ENCODE peak calls at places on chromosomes 3 and 15, in five cellular contexts. One of them, this sample, is unnamed.

GRCh38 chr3:98114264-98114663 is 16.3 kb upstream of the OR5H1 start:
- DNase-seq in omental fat pad: no peak
- DNase-seq in heart left ventricle: no peak
- DNase-seq in RWPE2: no peak
- DNase-seq in psoas muscle: no peak
- DNase-seq in this sample: no peak

GRCh38 chr15:47551079-47551478 is 166.2 kb upstream of the SEMA6D start:
- DNase-seq in omental fat pad: no peak
- DNase-seq in RWPE2: no peak
- DNase-seq in heart left ventricle: no peak
- DNase-seq in psoas muscle: no peak
- DNase-seq in this sample: no peak

GRCh38 chr15:43187544-43188155 is 2.4 kb downstream of the CCNDBP1 start:
- DNase-seq in heart left ventricle: no peak
- DNase-seq in psoas muscle: no peak
- DNase-seq in RWPE2: no peak
- DNase-seq in omental fat pad: no peak
- DNase-seq in this sample: no peak

GRCh38 chr15:100601158-100601557 is 826 bp downstream of the LINS1 start:
- DNase-seq in heart left ventricle: no peak
- DNase-seq in omental fat pad: no peak
- DNase-seq in RWPE2: no peak
- DNase-seq in psoas muscle: no peak
- DNase-seq in this sample: no peak

GRCh38 chr3:132399054-132399929 is 18.0 kb upstream of the DNAJC13 start:
- DNase-seq in heart left ventricle: no peak
- DNase-seq in omental fat pad: no peak
- DNase-seq in psoas muscle: no peak
- DNase-seq in RWPE2: no peak
- DNase-seq in this sample: no peak

GRCh38 chr3:111547645-111548044 is 5.6 kb downstream of the CD96 start:
- DNase-seq in RWPE2: no peak
- DNase-seq in omental fat pad: no peak
- DNase-seq in psoas muscle: no peak
- DNase-seq in heart left ventricle: no peak
- DNase-seq in this sample: no peak

GRCh38 chr3:31361391-31362273 is 171.1 kb upstream of the STT3B start:
- DNase-seq in RWPE2: no peak
- DNase-seq in omental fat pad: no peak
- DNase-seq in psoas muscle: no peak
- DNase-seq in heart left ventricle: no peak
- DNase-seq in this sample: no peak

GRCh38 chr3:58588030-58588614 is 10.9 kb upstream of the FAM107A start:
- DNase-seq in omental fat pad: no peak
- DNase-seq in heart left ventricle: no peak
- DNase-seq in psoas muscle: no peak
- DNase-seq in RWPE2: no peak
- DNase-seq in this sample: no peak

GRCh38 chr3:115146032-115146417 is 1.1 kb downstream of the ZBTB20 start:
- DNase-seq in psoas muscle: peak
- DNase-seq in RWPE2: no peak
- DNase-seq in omental fat pad: no peak
- DNase-seq in heart left ventricle: peak
- DNase-seq in this sample: no peak

GRCh38 chr3:194562986-194563385 is 70.2 kb downstream of the TMEM44 start:
- DNase-seq in omental fat pad: no peak
- DNase-seq in RWPE2: no peak
- DNase-seq in heart left ventricle: no peak
- DNase-seq in psoas muscle: no peak
- DNase-seq in this sample: no peak

GRCh38 chr3:100033184-100033583 is 81.1 kb downstream of the FILIP1L start:
- DNase-seq in psoas muscle: no peak
- DNase-seq in RWPE2: no peak
- DNase-seq in heart left ventricle: no peak
- DNase-seq in omental fat pad: no peak
- DNase-seq in this sample: no peak

GRCh38 chr3:99909714-99910508 is 92.2 kb downstream of the CMSS1 start:
- DNase-seq in omental fat pad: no peak
- DNase-seq in heart left ventricle: no peak
- DNase-seq in RWPE2: no peak
- DNase-seq in psoas muscle: no peak
- DNase-seq in this sample: no peak

GRCh38 chr3:50237133-50237651 is 1.2 kb downstream of the GNAI2 start:
- DNase-seq in psoas muscle: peak
- DNase-seq in heart left ventricle: peak
- DNase-seq in omental fat pad: no peak
- DNase-seq in RWPE2: no peak
- DNase-seq in this sample: no peak

GRCh38 chr3:192042116-192042515 is 581.2 kb downstream of the PYDC2 start:
- DNase-seq in RWPE2: no peak
- DNase-seq in psoas muscle: no peak
- DNase-seq in omental fat pad: no peak
- DNase-seq in heart left ventricle: no peak
- DNase-seq in this sample: no peak

GRCh38 chr15:28975766-28976179 is 90.0 kb downstream of the APBA2 start:
- DNase-seq in omental fat pad: no peak
- DNase-seq in heart left ventricle: no peak
- DNase-seq in psoas muscle: no peak
- DNase-seq in RWPE2: no peak
- DNase-seq in this sample: no peak
- TF ChIP-seq CTCF in omental fat pad: no peak
- TF ChIP-seq CTCF in heart left ventricle: peak
- TF ChIP-seq CTCF in psoas muscle: peak
- TF ChIP-seq CTCF in RWPE2: peak
- TF ChIP-seq CTCF in this sample: peak

GRCh38 chr3:56682458-56683121 is 475 bp downstream of the TASOR start:
- DNase-seq in heart left ventricle: peak
- DNase-seq in RWPE2: peak
- DNase-seq in omental fat pad: peak
- DNase-seq in psoas muscle: peak
- DNase-seq in this sample: peak
- TF ChIP-seq CTCF in heart left ventricle: no peak
- TF ChIP-seq CTCF in RWPE2: no peak
- TF ChIP-seq CTCF in omental fat pad: no peak
- TF ChIP-seq CTCF in psoas muscle: no peak
- TF ChIP-seq CTCF in this sample: no peak

GRCh38 chr3:157354722-157355121 is 81.9 kb upstream of the PTX3 start:
- DNase-seq in heart left ventricle: no peak
- DNase-seq in RWPE2: no peak
- DNase-seq in psoas muscle: no peak
- DNase-seq in omental fat pad: no peak
- DNase-seq in this sample: no peak
- TF ChIP-seq CTCF in heart left ventricle: peak
- TF ChIP-seq CTCF in RWPE2: peak
- TF ChIP-seq CTCF in psoas muscle: no peak
- TF ChIP-seq CTCF in omental fat pad: no peak
- TF ChIP-seq CTCF in this sample: peak

GRCh38 chr3:15154326-15154725 is 51.7 kb upstream of the CAPN7 start:
- DNase-seq in RWPE2: no peak
- DNase-seq in psoas muscle: no peak
- DNase-seq in omental fat pad: no peak
- DNase-seq in heart left ventricle: no peak
- DNase-seq in this sample: no peak

GRCh38 chr3:15151166-15151565 is 52.2 kb upstream of the RBSN start:
- DNase-seq in omental fat pad: no peak
- DNase-seq in psoas muscle: no peak
- DNase-seq in heart left ventricle: no peak
- DNase-seq in RWPE2: no peak
- DNase-seq in this sample: no peak

GRCh38 chr3:15152166-15152565 is 53.2 kb upstream of the RBSN start:
- DNase-seq in omental fat pad: no peak
- DNase-seq in RWPE2: no peak
- DNase-seq in psoas muscle: no peak
- DNase-seq in heart left ventricle: no peak
- DNase-seq in this sample: no peak

GRCh38 chr3:15153103-15153502 is 52.9 kb upstream of the CAPN7 start:
- DNase-seq in RWPE2: no peak
- DNase-seq in omental fat pad: no peak
- DNase-seq in psoas muscle: no peak
- DNase-seq in heart left ventricle: no peak
- DNase-seq in this sample: no peak

DNA sequence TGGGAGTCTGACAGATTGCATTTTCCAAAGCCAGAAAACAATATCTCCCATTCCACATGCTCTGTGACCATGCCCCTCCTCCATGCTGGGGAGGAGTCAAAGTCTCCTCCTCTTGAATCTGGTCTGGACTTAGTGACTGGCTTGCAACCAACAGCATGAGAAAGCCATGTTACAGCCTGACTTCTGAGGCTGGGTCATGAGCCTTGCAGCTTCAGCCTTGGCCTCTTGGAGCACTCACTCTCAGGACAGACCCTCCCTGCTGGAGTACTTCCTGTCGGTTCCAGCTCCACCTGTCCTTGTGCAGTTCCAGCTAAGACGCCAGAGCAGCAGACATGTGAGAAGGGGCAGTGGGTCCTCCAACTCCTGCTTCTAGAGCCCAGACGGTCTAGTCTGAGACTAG is 49.7 kb upstream of the RBSN start:
- DNase-seq in RWPE2: no peak
- DNase-seq in omental fat pad: no peak
- DNase-seq in heart left ventricle: peak
- DNase-seq in psoas muscle: no peak
- DNase-seq in this sample: no peak
- TF ChIP-seq CTCF in RWPE2: no peak
- TF ChIP-seq CTCF in omental fat pad: no peak
- TF ChIP-seq CTCF in heart left ventricle: no peak
- TF ChIP-seq CTCF in psoas muscle: no peak
- TF ChIP-seq CTCF in this sample: no peak

DNA sequence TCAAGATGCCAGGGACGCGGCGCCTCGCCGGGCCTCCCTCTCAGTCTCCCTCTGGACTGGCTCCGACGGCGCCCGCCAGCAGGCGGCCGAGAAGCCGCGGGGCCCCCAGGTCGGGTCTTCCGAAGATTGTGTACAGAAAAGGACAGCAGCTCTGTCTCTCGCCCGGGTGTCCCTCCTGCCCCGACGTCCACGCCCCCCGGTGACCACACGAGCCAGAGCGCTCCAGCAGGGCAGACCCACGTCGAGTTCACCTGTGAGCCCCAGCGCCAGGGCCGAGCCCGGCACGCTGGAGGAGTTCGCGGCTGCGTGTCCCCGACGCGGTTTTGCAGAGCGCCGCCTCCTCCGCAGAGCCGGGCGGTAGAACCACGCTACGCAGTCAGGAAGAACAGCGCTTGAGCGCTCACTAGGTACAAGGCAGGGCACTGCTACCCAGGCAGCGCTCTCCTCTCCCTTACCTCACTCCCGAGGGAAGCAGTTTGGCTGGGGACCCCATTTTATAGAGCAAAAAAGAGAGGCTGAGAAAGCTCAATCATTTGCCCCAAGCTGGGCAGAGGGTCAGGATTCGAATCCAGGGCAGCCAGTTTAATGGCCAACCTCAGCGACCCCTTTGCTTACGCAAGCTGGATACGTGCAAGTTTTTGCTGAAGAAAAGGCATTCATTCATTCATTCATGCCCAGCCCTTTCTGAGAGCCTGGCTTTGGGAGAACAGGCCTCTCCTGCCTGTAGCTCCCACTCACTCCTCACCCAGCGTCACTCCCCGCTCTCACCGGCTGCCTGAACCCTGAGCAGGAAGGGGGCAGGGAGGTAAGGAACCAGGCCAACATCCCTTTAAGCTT is 3.0 kb upstream of the TLE3 start:
- DNase-seq in RWPE2: no peak
- DNase-seq in psoas muscle: peak
- DNase-seq in omental fat pad: no peak
- DNase-seq in heart left ventricle: peak
- DNase-seq in this sample: peak
- TF ChIP-seq CTCF in RWPE2: peak
- TF ChIP-seq CTCF in psoas muscle: peak
- TF ChIP-seq CTCF in omental fat pad: no peak
- TF ChIP-seq CTCF in heart left ventricle: no peak
- TF ChIP-seq CTCF in this sample: peak

GRCh38 chr15:29749365-29750086 is 72.7 kb downstream of the TJP1 start:
- DNase-seq in heart left ventricle: no peak
- DNase-seq in RWPE2: no peak
- DNase-seq in psoas muscle: no peak
- DNase-seq in omental fat pad: no peak
- DNase-seq in this sample: no peak

GRCh38 chr15:29750754-29751153 is 71.5 kb downstream of the TJP1 start:
- DNase-seq in psoas muscle: no peak
- DNase-seq in RWPE2: no peak
- DNase-seq in omental fat pad: no peak
- DNase-seq in heart left ventricle: no peak
- DNase-seq in this sample: no peak

GRCh38 chr15:29747837-29748417 is 74.3 kb downstream of the TJP1 start:
- DNase-seq in heart left ventricle: no peak
- DNase-seq in omental fat pad: no peak
- DNase-seq in psoas muscle: no peak
- DNase-seq in RWPE2: no peak
- DNase-seq in this sample: no peak
- TF ChIP-seq CTCF in heart left ventricle: peak
- TF ChIP-seq CTCF in omental fat pad: no peak
- TF ChIP-seq CTCF in psoas muscle: peak
- TF ChIP-seq CTCF in RWPE2: peak
- TF ChIP-seq CTCF in this sample: peak

DNA sequence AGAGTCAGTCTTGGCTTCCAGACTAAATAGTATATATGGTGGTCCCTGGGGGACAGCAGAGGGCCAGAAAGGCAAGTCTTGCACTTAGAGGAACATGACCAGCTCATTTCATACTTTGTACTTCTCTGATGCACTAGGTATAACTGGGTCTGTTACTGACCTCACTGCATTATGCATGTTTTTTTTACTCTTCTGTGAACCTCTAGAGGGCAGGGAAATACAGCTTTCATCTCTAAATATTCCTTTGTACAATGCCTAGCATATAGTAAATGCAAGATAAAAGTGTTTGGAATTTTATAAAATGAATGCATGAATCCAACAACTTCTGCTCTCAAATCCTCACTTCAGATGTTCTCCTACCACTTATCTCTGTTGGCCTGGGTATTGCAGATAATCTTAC is 23.4 kb upstream of the ARL14 start:
- DNase-seq in heart left ventricle: no peak
- DNase-seq in psoas muscle: no peak
- DNase-seq in omental fat pad: no peak
- DNase-seq in RWPE2: no peak
- DNase-seq in this sample: no peak
- TF ChIP-seq CTCF in heart left ventricle: no peak
- TF ChIP-seq CTCF in psoas muscle: no peak
- TF ChIP-seq CTCF in omental fat pad: no peak
- TF ChIP-seq CTCF in RWPE2: peak
- TF ChIP-seq CTCF in this sample: no peak

This sample was measured in left ventricle myocardium inferior.